ENCODE peak calls at places on chromosomes 13 and 19, in four cellular contexts. X is AG04450, R is HL-60, H is endothelial cell of umbilical vein. L is an unnamed sample.

GRCh38 chr13:75870397-75870801 is 234.3 kb downstream of the LMO7 start:
- DNase-seq in X (no peak), R (peak), H (peak), L (no peak)

GRCh38 chr13:112117258-112117954 is 50.5 kb downstream of the SOX1 start:
- DNase-seq in X (no peak), R (no peak), H (no peak), L (no peak)

GRCh38 chr13:114080739-114081561 is 51.5 kb downstream of the RASA3 start:
- DNase-seq in X (no peak), R (no peak), H (no peak), L (no peak)

GRCh38 chr13:49651775-49652690 is 23.7 kb downstream of the ARL11 start:
- DNase-seq in X (no peak), R (no peak), H (no peak), L (no peak)

GRCh38 chr19:12872941-12873890 is 8.0 kb downstream of the DNASE2 start:
- DNase-seq in X (no peak), R (peak), H (peak), L (peak)

GRCh38 chr13:23672616-23673015 is 102.4 kb downstream of the TNFRSF19 start:
- DNase-seq in X (no peak), R (no peak), H (no peak), L (no peak)

GRCh38 chr19:1366899-1367870 is 16.5 kb upstream of the NDUFS7 start:
- DNase-seq in X (no peak), R (peak), H (no peak), L (no peak)

GRCh38 chr13:96629331-96629730 is 364.9 kb downstream of the OXGR1 start:
- DNase-seq in X (no peak), R (no peak), H (peak), L (no peak)

GRCh38 chr13:44312898-44313551 is 60.6 kb upstream of the SERP2 start:
- DNase-seq in X (peak), R (no peak), H (peak), L (peak)

GRCh38 chr13:51532736-51533197 is 51.5 kb upstream of the WDFY2 start:
- DNase-seq in X (no peak), R (peak), H (no peak), L (no peak)

GRCh38 chr13:113849546-113849945 is 14.3 kb downstream of the GAS6 start:
- DNase-seq in X (no peak), R (no peak), H (no peak), L (no peak)

GRCh38 chr19:17871878-17872250 is at the start of gene SLC5A5:
- DNase-seq in X (no peak), R (no peak), H (no peak), L (no peak)

GRCh38 chr13:111186305-111186930 is 71.3 kb downstream of the ARHGEF7 start:
- DNase-seq in X (no peak), R (no peak), H (no peak), L (no peak)

GRCh38 chr13:92463134-92463533 is 763.5 kb upstream of the GPC6 start:
- DNase-seq in X (no peak), R (no peak), H (no peak), L (no peak)

GRCh38 chr19:12720851-12721655 is 2.7 kb downstream of the TNPO2 start:
- DNase-seq in X (no peak), R (no peak), H (no peak), L (no peak)

GRCh38 chr19:55174425-55175116 is 5.5 kb downstream of the SYT5 start:
- DNase-seq in X (no peak), R (no peak), H (no peak), L (no peak)

GRCh38 chr19:48963371-48964204 is 1.5 kb upstream of the FTL start:
- DNase-seq in X (no peak), R (peak), H (peak), L (no peak)
- H3K4me3 ChIP-seq in X (peak), R (peak), H (no peak), L (no peak)

GRCh38 chr13:73171926-73172325 is 113.1 kb downstream of the KLF5 start:
- DNase-seq in X (no peak), R (no peak), H (no peak), L (no peak)
- TF ChIP-seq CTCF in X (peak), R (no peak), H (no peak), L (no peak)

GRCh38 chr13:95451656-95452055 is 100.9 kb upstream of the CLDN10 start:
- DNase-seq in X (no peak), R (no peak), H (no peak), L (no peak)

GRCh38 chr13:95455782-95456181 is 96.7 kb upstream of the CLDN10 start:
- DNase-seq in X (no peak), R (no peak), H (no peak), L (no peak)

GRCh38 chr13:95457294-95457693 is 95.2 kb upstream of the CLDN10 start:
- DNase-seq in X (no peak), R (no peak), H (no peak), L (no peak)

GRCh38 chr13:95452376-95452775 is 100.1 kb upstream of the CLDN10 start:
- DNase-seq in X (no peak), R (no peak), H (no peak), L (no peak)

DNA sequence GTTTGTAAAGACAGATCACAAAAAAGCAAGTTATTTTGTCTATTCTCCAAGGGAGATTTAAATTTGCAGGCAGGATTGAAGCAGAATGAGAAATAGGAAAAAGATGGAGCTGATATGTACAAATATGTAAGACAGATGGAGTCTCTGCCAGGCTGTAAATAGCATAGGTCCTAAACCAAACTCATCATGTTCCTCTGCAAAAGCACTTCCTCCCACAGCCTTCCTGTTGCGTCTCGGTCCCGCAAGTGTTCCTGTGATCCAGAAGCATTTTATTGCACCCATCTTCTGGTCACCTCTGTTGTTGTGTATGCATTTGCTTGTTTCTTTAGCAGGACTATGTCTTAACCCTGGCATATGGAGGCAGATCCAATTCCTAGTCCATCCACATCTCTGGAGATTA is 95.7 kb upstream of the CLDN10 start:
- DNase-seq in X (no peak), R (peak), H (no peak), L (no peak)
- H3K4me3 ChIP-seq in X (no peak), R (no peak), H (no peak), L (no peak)

GRCh38 chr13:25267715-25268114 is 19.6 kb downstream of the MTMR6 start:
- DNase-seq in X (no peak), R (no peak), H (peak), L (no peak)
- TF ChIP-seq CTCF in X (peak), R (no peak), H (no peak), L (peak)

GRCh38 chr13:103277959-103278673 is 211.9 kb upstream of the SLC10A2 start:
- DNase-seq in X (no peak), R (no peak), H (no peak), L (no peak)

GRCh38 chr13:103275708-103276107 is 209.5 kb upstream of the SLC10A2 start:
- DNase-seq in X (no peak), R (no peak), H (no peak), L (no peak)

GRCh38 chr13:103275079-103275478 is 208.9 kb upstream of the SLC10A2 start:
- DNase-seq in X (no peak), R (no peak), H (no peak), L (no peak)

GRCh38 chr13:103273825-103274224 is 207.6 kb upstream of the SLC10A2 start:
- DNase-seq in X (no peak), R (no peak), H (no peak), L (no peak)

DNA sequence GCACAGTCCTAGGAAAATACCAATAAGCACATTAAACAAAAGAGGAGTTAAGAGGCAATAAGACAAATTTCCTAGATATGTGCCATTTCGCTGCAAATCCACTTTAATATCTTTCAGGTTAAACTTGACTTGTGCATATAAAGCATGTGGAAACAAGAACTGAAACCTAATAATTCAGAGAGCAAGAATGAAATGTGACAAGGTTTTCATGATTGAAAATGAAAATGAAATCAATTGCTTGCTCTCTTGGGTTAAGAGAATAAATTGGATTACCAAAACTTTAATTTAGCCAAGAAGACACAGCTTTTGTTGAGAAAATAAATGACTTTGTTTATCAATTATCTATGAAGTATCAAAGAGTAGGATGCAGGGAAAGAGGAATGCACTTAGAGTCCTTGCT is 210.9 kb upstream of the SLC10A2 start:
- DNase-seq in X (no peak), R (no peak), H (no peak), L (no peak)
- H3K4me3 ChIP-seq in X (no peak), R (no peak), H (no peak), L (no peak)